ENCODE peak calls at places on chromosomes 6 and 20, in eight cellular contexts. I is gastrocnemius medialis, S is WTC11, F is heart left ventricle, R is GM12865, K is AG04450, M is lung, G is cardiac muscle cell. E is an unnamed sample.

GRCh38 chr6:7550433-7550801 is 8.9 kb downstream of the DSP start:
- DNase-seq in K (no peak), R (no peak), M (no peak), I (no peak), G (no peak), F (no peak), S (no peak), E (no peak)

GRCh38 chr6:122969999-122970398 is 26.0 kb upstream of the CLVS2 start:
- DNase-seq in R (no peak), M (no peak), K (no peak), F (no peak), G (no peak), I (no peak), S (no peak), E (no peak)

GRCh38 chr6:81562169-81562568 is 190.3 kb downstream of the TENT5A start:
- DNase-seq in G (peak; percentile 14), K (peak; percentile 43), I (no peak), F (no peak), M (no peak), S (no peak), R (no peak), E (no peak)

GRCh38 chr6:53103993-53104675 is 38.9 kb downstream of the FBXO9 start:
- DNase-seq in F (no peak), K (no peak), I (no peak), G (peak; percentile 20), S (no peak), M (no peak), R (no peak), E (no peak)

GRCh38 chr6:135557582-135557981 is 60.0 kb upstream of the AHI1 start:
- DNase-seq in G (no peak), S (no peak), K (no peak), I (no peak), M (no peak), F (no peak), R (no peak), E (no peak)

GRCh38 chr6:160690458-160690857 is 11.6 kb upstream of the PLG start:
- DNase-seq in S (no peak), R (no peak), M (no peak), I (no peak), F (no peak), G (no peak), K (no peak), E (no peak)

GRCh38 chr20:40449144-40449543 is 239.9 kb downstream of the MAFB start:
- DNase-seq in R (no peak), K (no peak), F (no peak), S (no peak), M (no peak), G (no peak), I (no peak), E (no peak)

GRCh38 chr20:59087829-59088433 is 45.3 kb upstream of the PRELID3B start:
- DNase-seq in R (peak; percentile 72), F (peak; percentile 75), S (peak; percentile 88), G (peak; percentile 78), K (no peak), M (peak; percentile 77), I (peak; percentile 46), E (peak; percentile 74)

GRCh38 chr6:27630727-27631613 is 158.1 kb upstream of the ZNF184 start:
- DNase-seq in I (no peak), R (peak; percentile 82), F (no peak), M (no peak), S (peak; percentile 89), G (peak; percentile 78), K (no peak), E (peak; percentile 72)

GRCh38 chr6:135481786-135482369 is 15.7 kb downstream of the AHI1 start:
- DNase-seq in F (no peak), M (no peak), G (no peak), K (no peak), S (no peak), I (no peak), R (no peak), E (no peak)

GRCh38 chr6:155324993-155325392 is 10.7 kb upstream of the TFB1M start:
- DNase-seq in M (no peak), G (no peak), K (no peak), I (no peak), S (no peak), R (no peak), F (no peak), E (no peak)

GRCh38 chr6:53827485-53827884 is 32.7 kb downstream of the LRRC1 start:
- DNase-seq in K (no peak), I (no peak), M (no peak), S (no peak), G (no peak), F (no peak), R (no peak), E (no peak)

GRCh38 chr6:32954983-32955802 is 2.3 kb upstream of the HLA-DMA start:
- DNase-seq in S (peak; percentile 53), M (no peak), K (no peak), R (peak; percentile 70), G (peak; percentile 24), I (no peak), F (no peak), E (no peak)
- TF ChIP-seq CTCF in S (no peak), M (peak; percentile 22), K (peak; percentile 48), R (peak; percentile 55), G (peak; percentile 41), I (no peak), F (no peak), E (peak; percentile 42)

GRCh38 chr6:19395316-19395715 is 441.9 kb upstream of the ID4 start:
- DNase-seq in I (no peak), F (no peak), M (no peak), S (no peak), G (no peak), K (no peak), R (no peak), E (no peak)
- TF ChIP-seq CTCF in I (no peak), F (no peak), M (no peak), S (no peak), G (no peak), K (no peak), R (no peak), E (no peak)

GRCh38 chr6:15363164-15363522 is 117.3 kb downstream of the JARID2 start:
- DNase-seq in R (no peak), I (no peak), M (no peak), S (no peak), G (no peak), F (no peak), K (no peak), E (no peak)

GRCh38 chr6:15366003-15366535 is 120.2 kb downstream of the JARID2 start:
- DNase-seq in R (no peak), S (no peak), K (no peak), I (no peak), F (no peak), G (no peak), M (no peak), E (no peak)

GRCh38 chr6:15363523-15364400 is 117.9 kb downstream of the JARID2 start:
- DNase-seq in S (no peak), I (no peak), K (no peak), M (no peak), R (peak; percentile 65), F (no peak), G (no peak), E (no peak)

GRCh38 chr6:15365273-15365687 is 119.4 kb downstream of the JARID2 start:
- DNase-seq in G (peak; percentile 64), M (peak; percentile 74), I (peak; percentile 71), F (peak; percentile 92), S (peak; percentile 33), K (no peak), R (no peak), E (peak; percentile 16)

DNA sequence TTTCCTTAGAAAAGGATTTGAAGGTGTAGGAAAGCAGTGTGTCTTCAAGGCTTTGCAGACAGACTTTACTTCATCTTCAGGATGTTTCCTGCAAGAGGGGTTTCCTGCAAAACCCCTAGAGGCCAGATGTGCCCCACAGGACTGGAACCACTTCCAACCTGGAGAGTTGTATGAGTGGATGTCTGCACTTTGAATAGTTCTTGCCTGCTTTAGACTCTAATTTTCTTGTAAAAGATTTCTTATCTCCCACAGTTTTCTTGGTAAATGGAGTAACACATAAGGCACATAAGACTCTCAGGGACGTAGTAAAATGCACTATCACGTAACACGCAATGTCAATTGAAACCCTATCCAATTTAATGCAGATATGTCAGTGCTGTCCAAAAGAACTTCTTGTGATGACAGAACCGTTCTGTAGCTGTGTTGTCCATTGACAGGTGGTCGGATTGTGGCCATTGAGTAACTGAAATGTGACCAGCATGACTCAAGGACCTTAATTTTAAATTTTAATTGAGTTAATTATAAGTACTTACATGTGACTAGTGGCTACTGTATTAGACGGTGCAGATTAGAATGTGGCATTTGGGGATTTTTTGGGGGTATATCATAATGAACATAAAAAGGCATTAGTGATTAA is 118.7 kb downstream of the JARID2 start:
- DNase-seq in I (no peak), S (no peak), K (no peak), F (no peak), G (no peak), R (no peak), M (no peak), E (no peak)
- TF ChIP-seq CTCF in I (no peak), S (no peak), K (no peak), F (no peak), G (no peak), R (no peak), M (no peak), E (no peak)

GRCh38 chr6:300026-300425 is 7.7 kb downstream of the DUSP22 start:
- DNase-seq in M (no peak), S (no peak), I (no peak), R (no peak), K (no peak), G (no peak), F (no peak), E (no peak)

GRCh38 chr6:299050-299980 is 7.0 kb downstream of the DUSP22 start:
- DNase-seq in R (no peak), I (no peak), K (no peak), M (no peak), S (no peak), F (no peak), G (no peak), E (no peak)

GRCh38 chr6:296151-297122 is 4.2 kb downstream of the DUSP22 start:
- DNase-seq in I (no peak), F (peak; percentile 54), G (no peak), S (no peak), M (no peak), R (peak; percentile 91), K (no peak), E (no peak)

GRCh38 chr6:297571-298232 is 5.4 kb downstream of the DUSP22 start:
- DNase-seq in R (peak; percentile 58), M (no peak), G (no peak), S (no peak), K (no peak), I (no peak), F (no peak), E (no peak)

DNA sequence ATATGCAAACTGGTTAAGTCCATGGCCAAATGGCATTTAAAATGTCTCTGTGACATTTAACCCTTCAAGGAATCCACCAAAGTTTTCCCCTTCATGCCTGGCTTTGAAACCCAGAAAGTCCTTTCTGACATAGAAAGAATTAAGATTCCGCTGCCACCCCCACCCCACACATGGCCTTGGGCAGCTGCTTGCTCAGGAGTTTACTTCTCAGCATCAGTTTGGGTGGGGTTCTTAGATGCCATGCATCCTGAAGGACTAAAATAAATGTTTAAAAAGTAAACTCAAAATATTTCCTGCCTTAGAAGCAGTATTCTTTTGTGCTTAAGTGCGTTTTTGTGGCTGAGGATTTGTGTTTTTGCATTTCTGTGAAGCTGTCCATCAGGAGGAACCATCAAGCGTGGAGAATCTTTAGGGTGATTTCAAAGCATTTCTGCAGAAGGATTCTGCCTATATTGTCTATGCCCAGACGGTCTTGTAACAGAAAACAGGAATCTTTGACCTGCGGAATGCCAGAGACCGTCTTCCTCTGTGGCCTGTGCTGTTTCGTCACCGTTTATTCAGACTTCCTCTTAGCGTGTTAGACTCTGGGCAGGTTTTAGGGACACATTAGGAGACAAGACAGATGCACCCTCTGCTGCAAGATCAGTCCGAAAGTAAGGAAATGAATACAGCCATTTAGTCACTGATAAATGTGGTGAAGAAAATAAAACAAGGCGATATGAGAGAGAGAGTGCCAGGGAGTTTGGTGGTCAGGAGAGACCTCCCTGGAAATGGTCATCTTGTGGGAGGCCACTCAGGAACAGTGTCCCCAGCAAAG is 6.2 kb downstream of the DUSP22 start:
- DNase-seq in R (peak; percentile 56), K (no peak), I (no peak), S (no peak), M (no peak), F (no peak), G (no peak), E (no peak)
- TF ChIP-seq CTCF in R (no peak), K (no peak), I (no peak), S (no peak), M (no peak), F (no peak), G (no peak), E (no peak)